ENCODE peak calls at places on chromosomes 4 and X, in five cellular contexts. G is NT2/D1, V is GM12878, R is HCT116, L is HepG2. S is an unnamed sample.

GRCh38 chrX:152958047-152958446 is 35.9 kb downstream of the PNMA5 start:
- DNase-seq in G (no peak), V (no peak), R (no peak), L (no peak), S (no peak)

GRCh38 chrX:50905334-50905733 is 5.2 kb upstream of the BMP15 start:
- DNase-seq in G (no peak), V (no peak), R (no peak), L (peak), S (peak)

GRCh38 chr4:5137927-5138326 is 86.6 kb downstream of the STK32B start:
- DNase-seq in G (no peak), V (no peak), R (no peak), L (no peak), S (no peak)

GRCh38 chr4:56876264-56876663 is 31.4 kb upstream of the REST start:
- DNase-seq in G (no peak), V (no peak), R (no peak), L (no peak), S (no peak)

GRCh38 chrX:1444896-1445480 is 7.7 kb downstream of the ASMTL start:
- DNase-seq in G (no peak), V (no peak), R (no peak), L (no peak), S (no peak)

GRCh38 chr4:189414021-189414420 is 526.7 kb upstream of the FRG1 start:
- DNase-seq in G (no peak), V (no peak), R (no peak), L (no peak), S (no peak)

GRCh38 chrX:30791296-30792278 is 97.5 kb downstream of the TAB3 start:
- DNase-seq in G (no peak), V (no peak), R (no peak), L (no peak), S (no peak)

GRCh38 chr4:45442466-45442865 is 681.4 kb downstream of the GABRG1 start:
- DNase-seq in G (no peak), V (no peak), R (no peak), L (no peak), S (no peak)

GRCh38 chr4:125938541-125938940 is 623.8 kb downstream of the FAT4 start:
- DNase-seq in G (no peak), V (no peak), R (no peak), L (no peak), S (no peak)

GRCh38 chr4:56619160-56619559 is 61.9 kb downstream of the HOPX start:
- DNase-seq in G (no peak), V (no peak), R (no peak), L (no peak), S (no peak)

GRCh38 chrX:83008415-83008814 is 499.7 kb upstream of the POU3F4 start:
- DNase-seq in G (no peak), V (no peak), R (no peak), L (no peak), S (no peak)

GRCh38 chr4:38562751-38563198 is 101.2 kb upstream of the KLF3 start:
- DNase-seq in G (no peak), V (no peak), R (no peak), L (peak), S (no peak)

GRCh38 chrX:4787971-4788370 is 1074.5 kb upstream of the PRKX start:
- DNase-seq in G (no peak), V (no peak), R (no peak), L (no peak), S (no peak)

GRCh38 chrX:100494974-100495373 is 84.9 kb upstream of the PCDH19 start:
- DNase-seq in G (no peak), V (no peak), R (no peak), L (no peak), S (no peak)

GRCh38 chr4:185634066-185634652 is 98.9 kb upstream of the PDLIM3 start:
- DNase-seq in G (peak), V (no peak), R (peak), L (peak), S (no peak)

GRCh38 chr4:174037631-174038030 is 245.8 kb downstream of the FBXO8 start:
- DNase-seq in G (no peak), V (no peak), R (no peak), L (no peak), S (no peak)

GRCh38 chr4:180832086-180832485 is 1411.1 kb upstream of the TENM3 start:
- DNase-seq in G (no peak), V (no peak), R (no peak), L (no peak), S (no peak)

GRCh38 chrX:107542500-107542899 is 85.8 kb upstream of the PRPS1 start:
- DNase-seq in G (no peak), V (no peak), R (peak), L (peak), S (no peak)

GRCh38 chr4:158644341-158644740 is 27.3 kb downstream of the C4orf46 start:
- DNase-seq in G (no peak), V (no peak), R (no peak), L (no peak), S (no peak)

GRCh38 chr4:63777571-63777970 is 631.7 kb downstream of the TECRL start:
- DNase-seq in G (no peak), V (no peak), R (no peak), L (peak), S (no peak)

GRCh38 chr4:7365472-7366179 is 69.1 kb downstream of the PSAPL1 start:
- DNase-seq in G (no peak), V (no peak), R (no peak), L (no peak), S (no peak)

GRCh38 chr4:88731359-88731758 is 33.7 kb upstream of the NAP1L5 start:
- DNase-seq in G (no peak), V (no peak), R (no peak), L (no peak), S (no peak)

GRCh38 chr4:22339491-22339890 is 176.4 kb downstream of the ADGRA3 start:
- DNase-seq in G (no peak), V (no peak), R (no peak), L (no peak), S (no peak)

GRCh38 chr4:151940926-151941617 is 180.3 kb upstream of the GATB start:
- DNase-seq in G (no peak), V (no peak), R (no peak), L (no peak), S (no peak)

GRCh38 chr4:100288167-100288566 is 97.9 kb upstream of the DDIT4L start:
- DNase-seq in G (no peak), V (no peak), R (no peak), L (no peak), S (no peak)

GRCh38 chr4:40890764-40891163 is 141.0 kb downstream of the NSUN7 start:
- DNase-seq in G (no peak), V (no peak), R (no peak), L (no peak), S (no peak)

GRCh38 chr4:73417973-73418372 is 13.9 kb downstream of the ALB start:
- DNase-seq in G (no peak), V (no peak), R (no peak), L (no peak), S (no peak)

DNA sequence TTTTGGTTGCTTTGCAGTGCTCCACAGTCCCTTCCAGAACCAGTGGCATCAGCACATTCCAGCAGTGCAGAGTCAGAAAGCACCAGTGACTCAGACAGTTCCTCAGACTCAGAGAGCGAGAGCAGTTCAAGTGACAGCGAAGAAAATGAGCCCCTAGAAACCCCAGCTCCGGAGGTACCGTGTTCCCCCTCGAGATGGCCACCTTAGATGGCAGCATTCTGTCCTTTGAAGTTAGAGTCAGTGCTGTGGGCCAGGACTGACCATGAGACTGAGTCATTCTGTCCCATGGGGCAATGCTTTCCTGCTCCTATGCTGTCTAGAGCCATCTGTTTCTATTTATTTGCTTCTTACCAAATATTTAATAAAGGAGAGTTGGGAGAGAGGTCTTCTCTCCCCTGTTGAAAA is 112.3 kb downstream of the KLHL8 start:
- DNase-seq in G (no peak), V (no peak), R (peak), L (no peak), S (no peak)
- TF ChIP-seq ZNF274 in G (no peak), V (no peak), R (no peak), L (no peak), S (no peak)

GRCh38 chr4:110877728-110878382 is 255.0 kb upstream of the PITX2 start:
- DNase-seq in G (no peak), V (no peak), R (no peak), L (no peak), S (no peak)
- TF ChIP-seq ZNF274 in G (no peak), V (no peak), R (no peak), L (no peak), S (no peak)

GRCh38 chr4:76155979-76156378 is 7.8 kb upstream of the NUP54 start:
- DNase-seq in G (no peak), V (no peak), R (no peak), L (no peak), S (no peak)
- TF ChIP-seq ZNF274 in G (no peak), V (no peak), R (no peak), L (no peak), S (no peak)

GRCh38 chr4:1317177-1318045 is 27.7 kb downstream of the MAEA start:
- DNase-seq in G (no peak), V (no peak), R (no peak), L (no peak), S (no peak)

GRCh38 chr4:1318046-1318375 is 28.3 kb downstream of the MAEA start:
- DNase-seq in G (no peak), V (no peak), R (no peak), L (no peak), S (no peak)

GRCh38 chr4:1315306-1315705 is 25.6 kb downstream of the MAEA start:
- DNase-seq in G (no peak), V (no peak), R (no peak), L (no peak), S (no peak)

GRCh38 chr4:1316537-1317168 is 27.0 kb downstream of the MAEA start:
- DNase-seq in G (no peak), V (no peak), R (no peak), L (no peak), S (no peak)

DNA sequence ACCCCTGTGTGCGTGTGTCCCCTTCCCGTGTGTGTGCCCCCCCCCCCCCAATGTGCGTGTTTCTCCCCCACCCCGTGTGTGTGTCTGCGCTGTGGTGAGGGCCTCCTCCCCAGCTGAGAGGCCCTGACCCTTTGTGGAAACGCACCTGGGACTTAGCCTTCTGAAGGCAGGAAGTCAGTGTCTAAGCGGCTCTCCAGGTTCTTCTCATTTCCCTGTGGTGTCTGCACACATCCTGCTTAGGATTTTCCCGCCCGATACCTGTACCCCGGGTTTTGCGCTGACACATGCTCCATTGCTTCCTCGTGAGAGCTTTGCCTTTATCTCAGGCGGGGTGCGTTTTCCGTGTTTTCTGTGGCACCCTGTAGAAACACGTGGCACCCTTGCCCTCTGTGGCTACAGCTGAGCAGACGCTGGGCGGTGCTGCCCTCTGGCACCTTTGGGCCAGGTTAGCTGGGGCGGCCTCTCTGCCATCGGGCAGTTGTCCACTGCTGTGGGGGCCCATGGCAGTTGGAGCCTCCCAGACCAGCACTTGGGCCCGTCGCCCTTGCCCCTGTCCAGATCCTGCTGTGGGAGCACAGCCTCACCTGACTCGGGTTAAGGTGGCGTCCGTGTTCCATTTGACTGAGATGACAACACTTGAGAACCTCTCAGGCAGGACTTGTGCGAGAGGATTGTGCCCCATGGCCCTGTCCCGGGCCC is 26.3 kb downstream of the MAEA start:
- DNase-seq in G (no peak), V (no peak), R (no peak), L (no peak), S (no peak)
- TF ChIP-seq ZNF274 in G (no peak), V (no peak), R (no peak), L (no peak), S (no peak)

GRCh38 chr4:13917010-13917409 is 289.5 kb upstream of the BOD1L1 start:
- DNase-seq in G (no peak), V (no peak), R (no peak), L (no peak), S (no peak)
- TF ChIP-seq ZNF274 in G (no peak), V (no peak), R (no peak), L (no peak), S (no peak)

S was measured in H1.